ENCODE peak calls at places on chromosomes 6 and 20, in ten cellular contexts. G, Y, Q, R, F, N, L, I, M and B are unnamed samples.

GRCh38 chr20:53609501-53610445 is 16.1 kb upstream of the ZNF217 start:
- DNase-seq in Q (peak; percentile 30), M (no peak), G (no peak), F (peak; percentile 58), L (no peak), I (peak; percentile 82), Y (no peak), N (peak; percentile 46), R (no peak), B (peak; percentile 62)

GRCh38 chr6:86706449-86706848 is 230.9 kb upstream of the HTR1E start:
- DNase-seq in R (no peak), L (no peak), M (no peak), N (no peak), I (no peak), F (no peak), Q (no peak), G (no peak), Y (no peak), B (no peak)

GRCh38 chr6:31639449-31639861 is 13.0 kb downstream of the BAG6 start:
- DNase-seq in R (no peak), F (peak; percentile 80), Q (no peak), L (no peak), M (no peak), N (no peak), I (no peak), Y (no peak), G (no peak), B (no peak)

GRCh38 chr6:42783876-42784738 is 2.3 kb downstream of the BICRAL start:
- DNase-seq in F (peak; percentile 10), R (no peak), I (peak; percentile 42), L (no peak), G (no peak), Y (peak; percentile 93), N (no peak), Q (no peak), M (no peak), B (no peak)

GRCh38 chr6:149140137-149140909 is 177.2 kb upstream of the TAB2 start:
- DNase-seq in F (no peak), N (peak; percentile 57), G (no peak), I (no peak), R (peak; percentile 27), L (no peak), Y (no peak), M (no peak), Q (no peak), B (no peak)

GRCh38 chr6:43798688-43799444 is 28.9 kb downstream of the VEGFA start:
- DNase-seq in R (no peak), N (no peak), M (no peak), I (no peak), F (peak; percentile 74), L (no peak), Q (peak; percentile 85), G (no peak), Y (no peak), B (no peak)

GRCh38 chr6:133396630-133397335 is 155.6 kb downstream of the EYA4 start:
- DNase-seq in R (no peak), G (no peak), N (no peak), L (no peak), I (no peak), Y (no peak), F (peak; percentile 29), M (no peak), Q (no peak), B (no peak)

GRCh38 chr6:160510199-160510598 is 153.9 kb downstream of the LPA start:
- DNase-seq in Q (no peak), L (no peak), G (no peak), N (no peak), I (no peak), R (no peak), F (peak; percentile 83), M (no peak), Y (no peak), B (no peak)

GRCh38 chr6:111589366-111589765 is 16.3 kb downstream of the TRAF3IP2 start:
- DNase-seq in Q (peak; percentile 69), G (no peak), I (no peak), F (peak; percentile 94), R (no peak), L (no peak), Y (no peak), N (no peak), M (no peak), B (no peak)

GRCh38 chr6:155311076-155311475 is 3.2 kb downstream of the TFB1M start:
- DNase-seq in R (no peak), N (no peak), Y (no peak), G (no peak), Q (no peak), I (no peak), F (peak; percentile 13), M (no peak), L (no peak), B (no peak)

GRCh38 chr6:25340854-25341552 is 61.8 kb downstream of the CARMIL1 start:
- DNase-seq in R (no peak), M (no peak), G (no peak), I (no peak), Q (no peak), Y (no peak), N (no peak), F (no peak), L (no peak), B (no peak)

GRCh38 chr6:143061597-143062385 is 1.1 kb downstream of the AIG1 start:
- DNase-seq in M (no peak), I (no peak), N (no peak), Y (no peak), R (no peak), F (peak; percentile 36), Q (no peak), G (no peak), L (no peak), B (no peak)

GRCh38 chr6:143058987-143059386 is 1.7 kb upstream of the AIG1 start:
- DNase-seq in N (no peak), F (peak; percentile 35), Y (no peak), I (no peak), G (peak; percentile 9), M (no peak), L (no peak), R (no peak), Q (no peak), B (no peak)

GRCh38 chr6:143060806-143061596 is at the start of gene AIG1:
- DNase-seq in R (peak; percentile 28), F (no peak), N (peak; percentile 58), L (peak; percentile 53), Q (peak; percentile 81), I (no peak), M (peak; percentile 55), G (peak; percentile 11), Y (no peak), B (peak; percentile 65)

GRCh38 chr6:143059616-143060353 is 904 bp upstream of the AIG1 start:
- DNase-seq in L (no peak), I (peak; percentile 14), M (no peak), R (peak; percentile 25), F (peak; percentile 94), N (no peak), Y (no peak), G (peak; percentile 82), Q (peak; percentile 23), B (no peak)

DNA sequence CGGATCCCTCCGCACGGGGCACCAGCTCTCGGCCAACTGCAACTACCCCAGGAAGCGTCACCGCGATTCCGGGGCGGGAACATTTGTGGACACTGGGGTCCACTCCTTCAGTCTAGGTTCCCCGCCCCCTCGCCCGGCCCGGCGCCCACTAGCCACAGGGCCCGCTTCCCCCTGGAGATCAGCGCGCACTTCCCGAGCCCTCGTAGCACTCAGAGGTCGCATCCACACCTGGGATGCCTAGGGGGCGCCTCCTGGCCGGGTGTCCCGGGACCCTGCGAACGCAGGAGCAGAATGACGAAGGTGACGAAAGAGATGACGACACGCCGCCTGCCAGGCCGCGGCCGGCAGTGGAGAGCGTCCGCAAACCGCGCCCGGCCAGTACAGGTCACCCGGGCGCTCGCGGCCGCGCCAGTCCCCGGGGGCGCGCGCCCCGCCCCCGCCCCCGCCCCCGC is 309 bp upstream of the AIG1 start:
- DNase-seq in R (peak; percentile 84), M (peak; percentile 65), Q (peak; percentile 88), Y (peak; percentile 95), N (peak; percentile 82), L (peak; percentile 75), G (peak; percentile 26), I (peak; percentile 47), F (peak; percentile 89), B (peak; percentile 81)
- TF ChIP-seq CTCF in R (peak; percentile 28), M (peak; percentile 9), Q (no peak), Y (no peak), N (peak; percentile 40), L (peak; percentile 44), G (no peak), I (peak; percentile 44), F (no peak), B (no peak)

GRCh38 chr6:18326001-18326400 is 61.1 kb upstream of the RNF144B start:
- DNase-seq in Y (no peak), G (no peak), I (no peak), N (no peak), Q (no peak), R (no peak), M (no peak), F (no peak), L (no peak), B (no peak)
- TF ChIP-seq CTCF in Y (no peak), G (no peak), I (no peak), N (no peak), Q (no peak), R (no peak), M (no peak), F (no peak), L (no peak), B (no peak)

DNA sequence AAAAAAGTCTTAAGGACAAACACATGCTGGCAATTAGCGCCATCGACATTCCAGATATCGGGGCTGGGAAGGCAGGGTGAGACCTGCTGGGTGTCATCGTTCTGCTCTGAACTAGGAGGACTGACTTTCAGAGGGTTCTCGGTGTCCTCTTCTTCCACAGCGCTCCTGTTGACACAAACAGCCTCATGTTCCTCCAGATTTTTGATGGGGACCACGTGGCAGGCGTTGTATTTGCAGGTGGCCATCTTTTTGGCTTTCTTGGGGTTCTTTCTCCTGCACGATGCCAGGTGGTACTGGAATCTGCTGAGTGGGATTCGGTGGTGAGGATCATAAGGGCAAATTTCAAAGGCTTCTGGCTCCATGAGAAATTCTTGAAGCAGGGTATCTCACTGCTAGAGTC is 469 bp downstream of the GTSF1L start:
- DNase-seq in N (no peak), G (no peak), L (no peak), Y (no peak), R (no peak), I (no peak), M (no peak), F (no peak), Q (no peak), B (no peak)
- TF ChIP-seq CTCF in N (no peak), G (no peak), L (no peak), Y (no peak), R (no peak), I (no peak), M (no peak), F (no peak), Q (no peak), B (no peak)

DNA sequence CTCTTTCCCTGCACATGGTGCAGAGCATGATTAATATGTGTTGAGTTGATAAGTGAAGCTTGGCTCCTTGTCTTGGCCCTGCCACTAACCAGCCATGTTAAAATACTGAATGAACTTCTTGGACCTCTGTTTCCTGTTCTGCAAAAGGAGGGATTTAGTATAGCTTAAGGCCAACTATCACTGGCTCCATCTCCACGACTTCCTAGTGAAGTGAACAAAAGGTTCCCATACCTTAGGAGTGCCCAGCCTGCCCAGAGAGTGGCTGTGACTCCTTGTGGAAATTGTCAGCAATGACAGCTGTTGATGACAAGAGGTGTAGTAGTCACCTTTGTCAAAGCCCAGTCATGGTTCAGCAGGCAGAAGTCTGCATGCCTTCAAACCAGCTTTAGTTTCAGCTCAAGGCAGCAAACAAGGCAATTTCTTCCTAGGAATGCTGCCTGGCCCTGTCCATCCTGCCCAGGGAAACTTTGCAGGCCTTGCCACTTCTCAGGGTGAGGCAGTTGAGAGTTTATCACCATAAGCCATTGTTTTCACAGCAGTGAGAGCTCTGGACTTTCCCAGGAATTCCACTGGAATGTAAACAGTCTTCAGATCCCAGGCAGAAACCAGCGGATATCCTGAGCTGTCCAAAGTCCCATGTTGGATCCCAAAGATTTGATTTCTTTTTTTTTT is 169.7 kb upstream of the TNFAIP3 start:
- DNase-seq in G (peak; percentile 21), F (peak; percentile 83), Q (no peak), M (no peak), L (no peak), Y (peak; percentile 60), R (peak; percentile 23), I (no peak), N (no peak), B (no peak)
- TF ChIP-seq CTCF in G (no peak), F (no peak), Q (no peak), M (no peak), L (peak; percentile 18), Y (no peak), R (peak; percentile 36), I (no peak), N (no peak), B (no peak)